ENCODE peak calls at places on chromosomes 12 and 14, in four cellular contexts. N is stimulated activated naive B cell treated with anti-CD40 and anti-IgM and Interleukin-4, amounts not matched to agents 10 μg/mL and 1 μg/mL and 100 μg/mL, for 72 hours; B is iPS-NIHi11; Z is HEK293T. X is an unnamed sample.

GRCh38 chr12:40946612-40947194 is 241.4 kb upstream of the PDZRN4 start:
- DNase-seq in N (no peak), B (peak; percentile 29), Z (peak; percentile 10), X (no peak)

GRCh38 chr14:23428686-23429495 is 6.6 kb downstream of the MYH7 start:
- DNase-seq in N (no peak), B (no peak), Z (no peak), X (no peak)

GRCh38 chr12:84807249-84807648 is 105.3 kb downstream of the SLC6A15 start:
- DNase-seq in N (no peak), B (no peak), Z (no peak), X (no peak)

GRCh38 chr14:55281316-55281839 is 10.2 kb downstream of the FBXO34 start:
- DNase-seq in N (no peak), B (no peak), Z (no peak), X (no peak)

GRCh38 chr12:7877421-7877820 is 4.7 kb upstream of the SLC2A14 start:
- DNase-seq in N (no peak), B (no peak), Z (no peak), X (no peak)

GRCh38 chr12:120720234-120720968 is 5.2 kb upstream of the ACADS start:
- DNase-seq in N (no peak), B (no peak), Z (no peak), X (no peak)

GRCh38 chr14:93305708-93306418 is 27.0 kb downstream of the BTBD7 start:
- DNase-seq in N (no peak), B (no peak), Z (no peak), X (no peak)

GRCh38 chr12:46983393-46983793 is 96.0 kb upstream of the PCED1B start:
- DNase-seq in N (no peak), B (no peak), Z (no peak), X (no peak)

GRCh38 chr14:92656306-92656705 is 92.1 kb downstream of the LGMN start:
- DNase-seq in N (no peak), B (peak; percentile 40), Z (no peak), X (no peak)

GRCh38 chr12:48050174-48050573 is 45.9 kb upstream of the COL2A1 start:
- DNase-seq in N (no peak), B (no peak), Z (no peak), X (no peak)

GRCh38 chr12:27940756-27941402 is 31.7 kb downstream of the PTHLH start:
- DNase-seq in N (peak; percentile 41), B (peak; percentile 75), Z (peak; percentile 65), X (peak; percentile 30)

GRCh38 chr12:123712780-123713319 is 697 bp downstream of the ATP6V0A2 start:
- DNase-seq in N (no peak), B (no peak), Z (no peak), X (no peak)

GRCh38 chr12:50088577-50089335 is 3.6 kb downstream of the SMARCD1 start:
- DNase-seq in N (peak; percentile 41), B (peak; percentile 57), Z (peak; percentile 59), X (peak; percentile 17)

GRCh38 chr14:101639257-101639833 is 78.0 kb downstream of the DIO3 start:
- DNase-seq in N (no peak), B (no peak), Z (no peak), X (no peak)

GRCh38 chr12:11763760-11764520 is 114.5 kb downstream of the ETV6 start:
- DNase-seq in N (no peak), B (no peak), Z (no peak), X (no peak)

GRCh38 chr14:76312821-76313220 is 63.1 kb upstream of the ESRRB start:
- DNase-seq in N (no peak), B (no peak), Z (no peak), X (no peak)

X was measured in effector CD8-positive, alpha-beta T cell.